ENCODE peak calls at places on chromosomes 16 and 17, in ten cellular contexts. N is right cardiac atrium; M is hypothalamus; R is EH; B is H7; F is effector memory CD8-positive, alpha-beta T cell; V is IMR-90; A is GM04504; J is CD4-positive, CD25-positive, alpha-beta regulatory T cell; X is stimulated activated CD4-positive, alpha-beta T cell treated with anti-CD3 and anti-CD28 coated beads, Interleukin-2, amount 100 ng/mL, for 48 hours. W is an unnamed sample.

GRCh38 chr17:50056217-50056960 is 479 bp downstream of the ITGA3 start:
- DNase-seq in N (peak; percentile 50), M (peak; percentile 52), R (peak; percentile 65), B (peak; percentile 91), F (peak; percentile 41), V (peak; percentile 69), A (no peak), J (peak; percentile 61), X (peak; percentile 63), W (peak; percentile 50)

GRCh38 chr16:13660807-13661206 is 259.1 kb upstream of the ERCC4 start:
- DNase-seq in N (no peak), M (no peak), R (no peak), B (no peak), F (no peak), V (no peak), A (no peak), J (no peak), X (no peak), W (no peak)

GRCh38 chr16:89557230-89557935 is 3.1 kb upstream of the RPL13 start:
- DNase-seq in N (peak; percentile 86), M (peak; percentile 83), R (peak; percentile 67), B (peak; percentile 96), F (peak; percentile 78), V (peak; percentile 80), A (no peak), J (peak; percentile 83), X (peak; percentile 88), W (peak; percentile 82)

GRCh38 chr16:77675464-77676324 is 46.6 kb upstream of the NUDT7 start:
- DNase-seq in N (peak; percentile 37), M (peak; percentile 26), R (peak; percentile 62), B (peak; percentile 73), F (peak; percentile 55), V (peak; percentile 78), A (peak; percentile 66), J (peak; percentile 74), X (peak; percentile 61), W (peak; percentile 62)

GRCh38 chr16:8581923-8582580 is 8.3 kb downstream of the TMEM114 start:
- DNase-seq in N (no peak), M (no peak), R (peak; percentile 19), B (no peak), F (no peak), V (no peak), A (no peak), J (no peak), X (no peak), W (no peak)

GRCh38 chr17:42578282-42578869 is 847 bp upstream of the PSMC3IP start:
- DNase-seq in N (peak; percentile 73), M (peak; percentile 32), R (peak; percentile 72), B (peak; percentile 96), F (peak; percentile 56), V (peak; percentile 70), A (no peak), J (peak; percentile 75), X (peak; percentile 63), W (peak; percentile 63)

GRCh38 chr17:36591434-36592315 is at the start of gene DHRS11:
- DNase-seq in N (peak; percentile 87), M (peak; percentile 82), R (peak; percentile 82), B (peak; percentile 99), F (peak; percentile 52), V (peak; percentile 64), A (no peak), J (peak; percentile 71), X (peak; percentile 83), W (peak; percentile 67)

GRCh38 chr16:57299719-57300386 is 15.4 kb upstream of the PLLP start:
- DNase-seq in N (peak; percentile 91), M (peak; percentile 80), R (peak; percentile 96), B (peak; percentile 79), F (peak; percentile 85), V (peak; percentile 97), A (peak; percentile 89), J (peak; percentile 86), X (peak; percentile 84), W (peak; percentile 87)

GRCh38 chr17:80005360-80006338 is 30.0 kb downstream of the TBC1D16 start:
- DNase-seq in N (no peak), M (peak; percentile 25), R (peak; percentile 53), B (peak; percentile 98), F (peak; percentile 56), V (peak; percentile 31), A (no peak), J (peak; percentile 59), X (peak; percentile 71), W (peak; percentile 63)

GRCh38 chr17:7186241-7186640 is 7.1 kb upstream of the ASGR1 start:
- DNase-seq in N (no peak), M (no peak), R (no peak), B (peak; percentile 70), F (no peak), V (no peak), A (no peak), J (peak; percentile 28), X (no peak), W (no peak)

GRCh38 chr16:86566966-86567700 is 504 bp downstream of the FOXC2 start:
- DNase-seq in N (peak; percentile 23), M (no peak), R (peak; percentile 72), B (peak; percentile 89), F (no peak), V (peak; percentile 62), A (peak; percentile 17), J (peak; percentile 22), X (no peak), W (no peak)